ENCODE peak calls at places on chromosomes 3 and 15, in four cellular contexts. X, M, S and K are unnamed samples.

GRCh38 chr15:79834496-79834895 is 62.3 kb downstream of the MTHFS start:
- DNase-seq in X (no peak), M (no peak), S (no peak), K (peak; percentile 92)

GRCh38 chr3:133943639-133944131 is 48.0 kb upstream of the RAB6B start:
- DNase-seq in X (no peak), M (no peak), S (no peak), K (no peak)

GRCh38 chr3:184489457-184489856 is 72.1 kb upstream of the EPHB3 start:
- DNase-seq in X (no peak), M (no peak), S (no peak), K (no peak)

GRCh38 chr3:141294848-141295247 is 63.2 kb downstream of the PXYLP1 start:
- DNase-seq in X (no peak), M (no peak), S (no peak), K (no peak)

GRCh38 chr3:32886911-32887310 is 64.5 kb upstream of the CCR4 start:
- DNase-seq in X (no peak), M (no peak), S (no peak), K (no peak)

GRCh38 chr15:90701048-90701447 is 16.1 kb upstream of the BLM start:
- DNase-seq in X (no peak), M (no peak), S (no peak), K (no peak)

GRCh38 chr3:177425042-177425441 is 227.8 kb upstream of the TBL1XR1 start:
- DNase-seq in X (no peak), M (no peak), S (no peak), K (no peak)

GRCh38 chr15:42157981-42158765 is 1.7 kb upstream of the PLA2G4F start:
- DNase-seq in X (no peak), M (no peak), S (no peak), K (no peak)

GRCh38 chr15:48358229-48358641 is 27.0 kb downstream of the DUT start:
- DNase-seq in X (no peak), M (no peak), S (no peak), K (peak; percentile 50)

GRCh38 chr3:21216598-21216997 is 534.4 kb downstream of the ZNF385D start:
- DNase-seq in X (no peak), M (no peak), S (no peak), K (no peak)

GRCh38 chr15:59545573-59545972 is 66.0 kb upstream of the GCNT3 start:
- DNase-seq in X (no peak), M (no peak), S (no peak), K (no peak)

GRCh38 chr3:66693461-66693912 is 192.7 kb upstream of the LRIG1 start:
- DNase-seq in X (peak; percentile 69), M (no peak), S (no peak), K (peak; percentile 53)

GRCh38 chr3:37198547-37198946 is 24.2 kb upstream of the LRRFIP2 start:
- DNase-seq in X (no peak), M (no peak), S (no peak), K (no peak)

GRCh38 chr15:76333720-76334437 is 2.7 kb upstream of the ISL2 start:
- DNase-seq in X (no peak), M (no peak), S (no peak), K (no peak)

GRCh38 chr15:94001113-94001919 is 230.0 kb upstream of the MCTP2 start:
- DNase-seq in X (no peak), M (no peak), S (no peak), K (no peak)

GRCh38 chr3:157650699-157651098 is 147.5 kb upstream of the VEPH1 start:
- DNase-seq in X (no peak), M (no peak), S (no peak), K (no peak)

GRCh38 chr3:86988235-86988634 is 2.7 kb downstream of the VGLL3 start:
- DNase-seq in X (no peak), M (no peak), S (no peak), K (no peak)

GRCh38 chr3:186986811-186987210 is 56.5 kb downstream of the ST6GAL1 start:
- DNase-seq in X (no peak), M (no peak), S (no peak), K (no peak)

GRCh38 chr3:155065537-155065936 is 14.6 kb upstream of the MME start:
- DNase-seq in X (no peak), M (no peak), S (no peak), K (no peak)

GRCh38 chr3:62325896-62326295 is 47.5 kb downstream of the FEZF2 start:
- DNase-seq in X (no peak), M (no peak), S (no peak), K (no peak)

GRCh38 chr15:90637693-90638092 is 79.5 kb upstream of the BLM start:
- DNase-seq in X (no peak), M (no peak), S (no peak), K (no peak)

GRCh38 chr3:12135029-12135634 is 23.6 kb downstream of the TIMP4 start:
- DNase-seq in X (peak; percentile 56), M (peak; percentile 42), S (peak; percentile 22), K (peak; percentile 6)

GRCh38 chr3:73074681-73075305 is 13.3 kb downstream of the EBLN2 start:
- DNase-seq in X (no peak), M (no peak), S (no peak), K (no peak)

GRCh38 chr3:195204360-195205166 is 66.4 kb downstream of the XXYLT1 start:
- DNase-seq in X (no peak), M (no peak), S (no peak), K (peak; percentile 96)

GRCh38 chr3:159877924-159878323 is 110.7 kb upstream of the IL12A start:
- DNase-seq in X (no peak), M (no peak), S (no peak), K (no peak)

GRCh38 chr3:43932921-43933320 is 242.2 kb downstream of the ABHD5 start:
- DNase-seq in X (no peak), M (no peak), S (no peak), K (no peak)

GRCh38 chr3:14822875-14823807 is 4.4 kb downstream of the FGD5 start:
- DNase-seq in X (no peak), M (no peak), S (no peak), K (peak; percentile 9)

GRCh38 chr3:48038971-48039481 is 22.8 kb upstream of the MAP4 start:
- DNase-seq in X (no peak), M (no peak), S (no peak), K (no peak)